ENCODE peak calls at places on chromosome 19, in eight cellular contexts. One of them, this sample, is unnamed.

GRCh38 chr19:46704379-46705076 is 12.4 kb downstream of the PRKD2 start:
- DNase-seq in thoracic aorta: peak
- DNase-seq in breast epithelium: peak
- DNase-seq in transverse colon: peak
- DNase-seq in body of pancreas: peak
- DNase-seq in cardiac fibroblast: peak
- DNase-seq in HAP-1: peak
- DNase-seq in mammary epithelial cell: peak
- DNase-seq in this sample: no peak

GRCh38 chr19:20422616-20423205 is 142.9 kb downstream of the ZNF737 start:
- DNase-seq in thoracic aorta: no peak
- DNase-seq in HAP-1: no peak
- DNase-seq in transverse colon: no peak
- DNase-seq in breast epithelium: peak
- DNase-seq in body of pancreas: no peak
- DNase-seq in mammary epithelial cell: no peak
- DNase-seq in cardiac fibroblast: peak
- DNase-seq in this sample: no peak

GRCh38 chr19:13505761-13506549 is at the start of gene CACNA1A:
- DNase-seq in thoracic aorta: no peak
- DNase-seq in body of pancreas: no peak
- DNase-seq in breast epithelium: no peak
- DNase-seq in HAP-1: peak
- DNase-seq in transverse colon: no peak
- DNase-seq in mammary epithelial cell: no peak
- DNase-seq in cardiac fibroblast: peak
- DNase-seq in this sample: no peak

GRCh38 chr19:27746691-27747380 is 1466.1 kb downstream of the UQCRFS1 start:
- DNase-seq in thoracic aorta: no peak
- DNase-seq in cardiac fibroblast: peak
- DNase-seq in transverse colon: peak
- DNase-seq in mammary epithelial cell: peak
- DNase-seq in body of pancreas: no peak
- DNase-seq in HAP-1: no peak
- DNase-seq in breast epithelium: peak
- DNase-seq in this sample: peak

GRCh38 chr19:39372047-39372802 is 18.7 kb downstream of the PAF1 start:
- DNase-seq in breast epithelium: peak
- DNase-seq in mammary epithelial cell: peak
- DNase-seq in thoracic aorta: peak
- DNase-seq in transverse colon: peak
- DNase-seq in HAP-1: no peak
- DNase-seq in cardiac fibroblast: peak
- DNase-seq in body of pancreas: peak
- DNase-seq in this sample: no peak

GRCh38 chr19:51688665-51689571 is 4.2 kb upstream of the SPACA6 start:
- DNase-seq in breast epithelium: peak
- DNase-seq in transverse colon: peak
- DNase-seq in thoracic aorta: peak
- DNase-seq in mammary epithelial cell: peak
- DNase-seq in body of pancreas: peak
- DNase-seq in cardiac fibroblast: peak
- DNase-seq in HAP-1: peak
- DNase-seq in this sample: peak

GRCh38 chr19:16588089-16588823 is 16.0 kb upstream of the SLC35E1 start:
- DNase-seq in breast epithelium: no peak
- DNase-seq in transverse colon: peak
- DNase-seq in mammary epithelial cell: peak
- DNase-seq in cardiac fibroblast: peak
- DNase-seq in body of pancreas: peak
- DNase-seq in HAP-1: no peak
- DNase-seq in thoracic aorta: no peak
- DNase-seq in this sample: no peak

GRCh38 chr19:22052644-22053013 is 345 bp downstream of the ZNF257 start:
- DNase-seq in thoracic aorta: no peak
- DNase-seq in transverse colon: no peak
- DNase-seq in cardiac fibroblast: no peak
- DNase-seq in body of pancreas: no peak
- DNase-seq in breast epithelium: no peak
- DNase-seq in HAP-1: no peak
- DNase-seq in mammary epithelial cell: no peak
- DNase-seq in this sample: no peak

GRCh38 chr19:3656747-3657394 is 30.3 kb upstream of the CACTIN start:
- DNase-seq in transverse colon: no peak
- DNase-seq in mammary epithelial cell: peak
- DNase-seq in thoracic aorta: no peak
- DNase-seq in breast epithelium: no peak
- DNase-seq in HAP-1: no peak
- DNase-seq in cardiac fibroblast: no peak
- DNase-seq in body of pancreas: no peak
- DNase-seq in this sample: no peak

GRCh38 chr19:35449347-35450043 is 1.4 kb downstream of the FFAR2 start:
- DNase-seq in HAP-1: no peak
- DNase-seq in body of pancreas: no peak
- DNase-seq in mammary epithelial cell: peak
- DNase-seq in thoracic aorta: no peak
- DNase-seq in cardiac fibroblast: no peak
- DNase-seq in breast epithelium: no peak
- DNase-seq in transverse colon: no peak
- DNase-seq in this sample: no peak

GRCh38 chr19:34269968-34270621 is 15.7 kb downstream of the GARRE1 start:
- DNase-seq in breast epithelium: peak
- DNase-seq in cardiac fibroblast: peak
- DNase-seq in body of pancreas: peak
- DNase-seq in thoracic aorta: peak
- DNase-seq in mammary epithelial cell: peak
- DNase-seq in transverse colon: peak
- DNase-seq in HAP-1: peak
- DNase-seq in this sample: no peak
- H3K4me3 ChIP-seq in breast epithelium: no peak
- H3K4me3 ChIP-seq in cardiac fibroblast: no peak
- H3K4me3 ChIP-seq in body of pancreas: no peak
- H3K4me3 ChIP-seq in thoracic aorta: peak
- H3K4me3 ChIP-seq in mammary epithelial cell: no peak
- H3K4me3 ChIP-seq in transverse colon: no peak
- H3K4me3 ChIP-seq in HAP-1: no peak
- H3K4me3 ChIP-seq in this sample: no peak

GRCh38 chr19:37718357-37718756 is 1.2 kb downstream of the ZNF607 start:
- DNase-seq in cardiac fibroblast: no peak
- DNase-seq in body of pancreas: no peak
- DNase-seq in breast epithelium: no peak
- DNase-seq in thoracic aorta: no peak
- DNase-seq in transverse colon: no peak
- DNase-seq in HAP-1: peak
- DNase-seq in mammary epithelial cell: peak
- DNase-seq in this sample: no peak
- H3K4me3 ChIP-seq in cardiac fibroblast: peak
- H3K4me3 ChIP-seq in body of pancreas: peak
- H3K4me3 ChIP-seq in breast epithelium: peak
- H3K4me3 ChIP-seq in thoracic aorta: peak
- H3K4me3 ChIP-seq in transverse colon: peak
- H3K4me3 ChIP-seq in HAP-1: peak
- H3K4me3 ChIP-seq in mammary epithelial cell: peak
- H3K4me3 ChIP-seq in this sample: peak

GRCh38 chr19:15450528-15450890 is 753 bp upstream of the WIZ start:
- DNase-seq in HAP-1: no peak
- DNase-seq in transverse colon: no peak
- DNase-seq in breast epithelium: no peak
- DNase-seq in mammary epithelial cell: no peak
- DNase-seq in body of pancreas: no peak
- DNase-seq in cardiac fibroblast: no peak
- DNase-seq in thoracic aorta: no peak
- DNase-seq in this sample: no peak

GRCh38 chr19:15453906-15454305 is 4.2 kb upstream of the WIZ start:
- DNase-seq in mammary epithelial cell: no peak
- DNase-seq in breast epithelium: no peak
- DNase-seq in body of pancreas: no peak
- DNase-seq in cardiac fibroblast: no peak
- DNase-seq in transverse colon: no peak
- DNase-seq in HAP-1: no peak
- DNase-seq in thoracic aorta: no peak
- DNase-seq in this sample: no peak

GRCh38 chr19:15454371-15454800 is 4.6 kb upstream of the WIZ start:
- DNase-seq in HAP-1: no peak
- DNase-seq in body of pancreas: peak
- DNase-seq in breast epithelium: no peak
- DNase-seq in thoracic aorta: no peak
- DNase-seq in transverse colon: no peak
- DNase-seq in cardiac fibroblast: no peak
- DNase-seq in mammary epithelial cell: no peak
- DNase-seq in this sample: no peak

GRCh38 chr19:15452111-15453047 is 2.6 kb upstream of the WIZ start:
- DNase-seq in thoracic aorta: peak
- DNase-seq in HAP-1: peak
- DNase-seq in breast epithelium: peak
- DNase-seq in mammary epithelial cell: peak
- DNase-seq in body of pancreas: peak
- DNase-seq in transverse colon: peak
- DNase-seq in cardiac fibroblast: peak
- DNase-seq in this sample: peak

GRCh38 chr19:15453091-15453498 is 3.3 kb upstream of the WIZ start:
- DNase-seq in thoracic aorta: no peak
- DNase-seq in HAP-1: no peak
- DNase-seq in body of pancreas: peak
- DNase-seq in mammary epithelial cell: no peak
- DNase-seq in breast epithelium: no peak
- DNase-seq in cardiac fibroblast: peak
- DNase-seq in transverse colon: no peak
- DNase-seq in this sample: no peak
- H3K4me3 ChIP-seq in thoracic aorta: peak
- H3K4me3 ChIP-seq in HAP-1: no peak
- H3K4me3 ChIP-seq in body of pancreas: no peak
- H3K4me3 ChIP-seq in mammary epithelial cell: no peak
- H3K4me3 ChIP-seq in breast epithelium: peak
- H3K4me3 ChIP-seq in cardiac fibroblast: peak
- H3K4me3 ChIP-seq in transverse colon: peak
- H3K4me3 ChIP-seq in this sample: no peak

DNA sequence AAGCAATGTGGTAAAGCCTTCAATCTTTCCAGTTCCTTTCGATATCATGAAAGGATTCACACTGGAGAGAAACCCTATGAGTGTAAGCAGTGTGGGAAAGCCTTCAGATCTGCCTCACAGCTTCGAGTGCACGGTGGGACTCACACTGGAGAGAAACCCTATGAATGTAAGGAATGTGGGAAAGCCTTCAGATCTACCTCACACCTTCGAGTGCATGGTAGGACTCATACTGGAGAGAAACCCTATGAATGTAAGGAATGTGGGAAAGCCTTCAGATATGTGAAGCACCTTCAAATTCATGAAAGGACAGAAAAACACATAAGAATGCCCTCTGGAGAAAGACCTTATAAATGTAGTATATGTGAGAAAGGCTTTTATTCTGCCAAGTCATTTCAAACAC is 15.6 kb upstream of the ZNF763 start:
- DNase-seq in thoracic aorta: no peak
- DNase-seq in cardiac fibroblast: no peak
- DNase-seq in HAP-1: no peak
- DNase-seq in mammary epithelial cell: no peak
- DNase-seq in transverse colon: no peak
- DNase-seq in body of pancreas: no peak
- DNase-seq in breast epithelium: no peak
- DNase-seq in this sample: no peak
- H3K4me3 ChIP-seq in thoracic aorta: peak
- H3K4me3 ChIP-seq in cardiac fibroblast: no peak
- H3K4me3 ChIP-seq in HAP-1: no peak
- H3K4me3 ChIP-seq in mammary epithelial cell: no peak
- H3K4me3 ChIP-seq in transverse colon: no peak
- H3K4me3 ChIP-seq in body of pancreas: no peak
- H3K4me3 ChIP-seq in breast epithelium: no peak
- H3K4me3 ChIP-seq in this sample: no peak

DNA sequence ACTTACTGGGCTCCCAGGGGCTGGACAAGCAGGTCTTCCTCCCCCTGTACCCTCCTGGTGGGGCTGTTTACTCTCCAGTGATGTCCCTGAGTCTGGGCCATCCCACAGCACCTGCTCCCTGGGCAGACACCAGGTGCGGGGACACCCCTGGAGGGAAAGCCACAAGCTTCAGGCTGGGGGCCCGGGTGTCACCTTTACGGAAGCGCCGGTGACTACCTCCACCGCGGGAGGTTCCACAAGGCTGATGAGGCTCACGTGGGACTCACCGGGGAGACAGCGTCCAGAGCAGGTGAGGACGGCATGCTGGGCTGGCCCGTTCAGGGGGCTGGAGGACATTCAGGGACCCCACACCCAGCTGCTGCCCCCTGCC is 24.9 kb downstream of the NFILZ start:
- DNase-seq in body of pancreas: no peak
- DNase-seq in cardiac fibroblast: no peak
- DNase-seq in thoracic aorta: no peak
- DNase-seq in HAP-1: no peak
- DNase-seq in transverse colon: no peak
- DNase-seq in breast epithelium: no peak
- DNase-seq in mammary epithelial cell: no peak
- DNase-seq in this sample: no peak
- H3K4me3 ChIP-seq in body of pancreas: no peak
- H3K4me3 ChIP-seq in cardiac fibroblast: no peak
- H3K4me3 ChIP-seq in thoracic aorta: no peak
- H3K4me3 ChIP-seq in HAP-1: no peak
- H3K4me3 ChIP-seq in transverse colon: no peak
- H3K4me3 ChIP-seq in breast epithelium: no peak
- H3K4me3 ChIP-seq in mammary epithelial cell: no peak
- H3K4me3 ChIP-seq in this sample: no peak

DNA sequence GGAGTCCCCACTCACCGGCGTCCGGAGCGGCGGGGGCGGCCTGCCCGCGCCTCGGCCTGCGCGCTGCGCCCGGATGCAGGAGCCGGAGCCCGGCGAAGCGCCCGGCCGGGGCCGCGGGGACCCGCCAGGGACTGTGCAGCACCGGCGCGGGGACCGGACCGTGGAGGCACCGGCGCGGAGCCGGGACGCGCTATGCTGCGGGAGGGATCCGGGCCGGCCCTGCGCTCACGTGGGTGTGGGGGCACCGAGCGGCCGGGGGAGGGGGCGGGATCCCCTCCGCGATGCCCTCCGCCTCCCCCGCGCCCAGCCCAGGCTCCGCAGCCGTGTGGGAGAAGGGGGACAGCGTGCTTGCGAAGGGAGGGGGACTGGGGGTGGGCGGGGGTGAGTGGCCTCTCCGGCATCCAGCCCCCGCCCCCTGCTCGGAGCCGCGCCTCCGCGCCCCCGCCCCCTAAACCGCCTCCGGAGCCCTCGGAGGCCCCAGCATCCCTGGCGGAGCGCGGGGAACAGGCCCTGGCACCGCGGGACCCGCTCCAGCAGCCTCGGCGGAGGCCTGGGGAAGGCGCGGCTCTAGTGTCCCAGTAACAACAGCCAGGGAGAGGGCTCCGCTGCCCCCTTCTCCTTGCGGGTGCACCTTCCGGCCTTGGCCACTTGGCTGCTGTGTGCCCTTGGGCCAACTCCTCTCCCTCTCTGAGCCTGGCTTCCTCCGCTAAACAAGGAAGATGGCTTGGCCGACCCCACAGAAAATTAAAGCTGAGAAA is at the start of gene SLC1A6:
- DNase-seq in breast epithelium: no peak
- DNase-seq in body of pancreas: no peak
- DNase-seq in mammary epithelial cell: peak
- DNase-seq in cardiac fibroblast: no peak
- DNase-seq in HAP-1: peak
- DNase-seq in thoracic aorta: no peak
- DNase-seq in transverse colon: no peak
- DNase-seq in this sample: no peak
- H3K4me3 ChIP-seq in breast epithelium: peak
- H3K4me3 ChIP-seq in body of pancreas: no peak
- H3K4me3 ChIP-seq in mammary epithelial cell: peak
- H3K4me3 ChIP-seq in cardiac fibroblast: no peak
- H3K4me3 ChIP-seq in HAP-1: peak
- H3K4me3 ChIP-seq in thoracic aorta: no peak
- H3K4me3 ChIP-seq in transverse colon: no peak
- H3K4me3 ChIP-seq in this sample: peak